ENCODE peak calls at places on chromosomes 6 and 20, in nine cellular contexts. T is IMR-90; L is PC-3; D is left lung; H is ascending aorta; C is breast epithelium; E is cardiac muscle cell; G is CD8-positive, alpha-beta T cell; P is upper lobe of left lung. K is an unnamed sample.

GRCh38 chr6:7541175-7542064 is at the start of gene DSP:
- DNase-seq in C (peak; percentile 85), G (no peak), T (no peak), D (peak; percentile 88), P (peak; percentile 92), H (no peak), E (peak; percentile 91), L (peak; percentile 86), K (no peak)

GRCh38 chr6:27836783-27837635 is 75.2 kb downstream of the OR2B2 start:
- DNase-seq in G (peak; percentile 72), P (no peak), H (peak; percentile 77), T (peak; percentile 87), L (peak; percentile 76), D (no peak), E (peak; percentile 83), C (no peak), K (peak; percentile 50)

GRCh38 chr6:35728663-35729348 is 8.0 kb upstream of the ARMC12 start:
- DNase-seq in H (peak; percentile 73), D (peak; percentile 87), T (no peak), C (peak; percentile 91), G (peak; percentile 65), E (no peak), P (no peak), L (no peak), K (no peak)

GRCh38 chr6:99270030-99270429 is 79.4 kb downstream of the FAXC start:
- DNase-seq in G (no peak), C (no peak), H (no peak), E (no peak), P (no peak), D (no peak), L (no peak), T (no peak), K (no peak)

GRCh38 chr6:37624606-37625574 is 72.8 kb downstream of the MDGA1 start:
- DNase-seq in L (peak; percentile 67), C (no peak), E (no peak), D (peak; percentile 90), H (no peak), T (no peak), G (no peak), P (peak; percentile 94), K (no peak)

GRCh38 chr6:7143161-7143974 is 35.6 kb downstream of the RREB1 start:
- DNase-seq in T (no peak), E (no peak), G (no peak), P (no peak), C (no peak), H (no peak), L (no peak), D (no peak), K (no peak)

GRCh38 chr6:139291813-139292619 is at the start of gene TXLNB:
- DNase-seq in H (peak; percentile 84), C (peak; percentile 57), D (peak; percentile 87), T (peak; percentile 87), G (peak; percentile 85), L (no peak), P (peak; percentile 91), E (peak; percentile 31), K (peak; percentile 48)

GRCh38 chr6:127690092-127690491 is 113.1 kb downstream of the C6orf58 start:
- DNase-seq in L (peak; percentile 40), H (no peak), T (peak; percentile 28), G (no peak), P (no peak), D (no peak), C (no peak), E (peak; percentile 18), K (no peak)

GRCh38 chr6:3913077-3913957 is 64.1 kb downstream of the FAM50B start:
- DNase-seq in T (peak; percentile 99), P (no peak), L (peak; percentile 99), C (no peak), H (peak; percentile 91), D (no peak), E (no peak), G (no peak), K (peak; percentile 98)

GRCh38 chr6:139833592-139833991 is 459.1 kb upstream of the CITED2 start:
- DNase-seq in C (no peak), D (no peak), P (no peak), H (no peak), E (no peak), T (no peak), L (no peak), G (no peak), K (no peak)

GRCh38 chr6:90284236-90284744 is 12.4 kb downstream of the BACH2 start:
- DNase-seq in H (peak; percentile 69), G (peak; percentile 54), P (no peak), T (peak; percentile 95), D (no peak), C (no peak), L (peak; percentile 90), E (no peak), K (peak; percentile 40)

GRCh38 chr6:168956884-168957730 is 296.5 kb downstream of the THBS2 start:
- DNase-seq in C (no peak), T (peak; percentile 80), G (peak; percentile 43), E (peak; percentile 71), P (peak; percentile 37), H (peak; percentile 77), L (peak; percentile 58), D (peak; percentile 78), K (peak; percentile 49)

GRCh38 chr20:64079273-64080012 is at the start of gene RGS19:
- DNase-seq in G (peak; percentile 65), H (peak; percentile 83), P (peak; percentile 97), E (peak; percentile 86), T (peak; percentile 64), C (no peak), D (peak; percentile 96), L (peak; percentile 86), K (peak; percentile 7)

GRCh38 chr20:50678213-50678898 is 13.0 kb downstream of the RIPOR3 start:
- DNase-seq in P (no peak), T (no peak), D (no peak), H (no peak), C (no peak), G (no peak), L (peak; percentile 29), E (no peak), K (no peak)

GRCh38 chr20:32468860-32469259 is 110.7 kb downstream of the ASXL1 start:
- DNase-seq in C (no peak), G (no peak), E (no peak), H (no peak), P (no peak), D (peak; percentile 23), T (no peak), L (no peak), K (no peak)

GRCh38 chr20:32468313-32468640 is 110.1 kb downstream of the ASXL1 start:
- DNase-seq in H (no peak), P (no peak), T (no peak), L (no peak), E (no peak), D (peak; percentile 39), G (no peak), C (no peak), K (no peak)

GRCh38 chr20:32466739-32467505 is 108.8 kb downstream of the ASXL1 start:
- DNase-seq in H (no peak), D (no peak), E (no peak), P (no peak), L (no peak), T (no peak), C (no peak), G (no peak), K (no peak)

GRCh38 chr20:32465092-32465900 is 107.2 kb downstream of the ASXL1 start:
- DNase-seq in H (no peak), E (no peak), D (peak; percentile 91), L (no peak), T (peak; percentile 92), P (peak; percentile 59), G (no peak), C (peak; percentile 79), K (no peak)

GRCh38 chr20:32467506-32468312 is 109.6 kb downstream of the ASXL1 start:
- DNase-seq in T (no peak), C (no peak), D (peak; percentile 67), G (no peak), L (no peak), E (no peak), H (no peak), P (peak; percentile 57), K (no peak)
- TF ChIP-seq CTCF in T (no peak), C (no peak), D (no peak), G (no peak), L (no peak), E (no peak), H (no peak), P (no peak), K (no peak)

DNA sequence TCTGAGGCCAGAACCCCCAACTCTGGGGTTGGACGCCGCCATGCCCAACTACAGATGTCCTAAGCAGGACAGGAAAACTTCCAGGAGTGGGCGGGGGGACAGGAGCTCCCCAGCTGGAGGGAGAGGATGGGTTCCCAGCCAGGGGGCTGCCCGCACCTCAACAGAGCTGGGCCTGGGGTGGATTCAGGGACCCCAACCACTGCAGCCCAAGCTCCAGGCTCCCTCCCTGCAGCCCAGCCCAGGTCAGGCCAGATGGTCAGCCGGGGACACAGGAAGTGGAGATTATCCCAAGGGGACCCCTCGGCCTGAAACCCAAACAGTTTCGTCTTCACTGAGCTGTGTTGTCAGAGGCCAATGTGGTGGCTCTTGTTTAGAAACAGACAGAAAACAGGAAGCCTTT is 9.4 kb downstream of the LAMA5 start:
- DNase-seq in T (no peak), G (no peak), D (peak; percentile 41), L (no peak), C (no peak), E (no peak), H (no peak), P (peak; percentile 48), K (no peak)
- H3K4me3 ChIP-seq in T (no peak overlapping the region), G (no peak overlapping the region), D (no peak overlapping the region), L (peak overlapping the region; percentile 39), C (peak overlapping the region; percentile 51), E (no peak overlapping the region), H (peak overlapping the region; percentile 60), P (peak overlapping the region; percentile 31), K (no peak overlapping the region)

GRCh38 chr20:59684685-59685212 is 80.4 kb downstream of the PHACTR3 start:
- DNase-seq in H (no peak), P (no peak), E (no peak), D (no peak), T (no peak), L (no peak), C (no peak), G (no peak), K (no peak)
- H3K27me3 ChIP-seq in H (no peaks in the 10 kb centered on the region), P (no peaks in the 10 kb centered on the region), E (no peaks in the 10 kb centered on the region), D (no peaks in the 10 kb centered on the region), T (no peaks in the 10 kb centered on the region), L (peaks cover 64% of the 10 kb centered on the region), C (peaks cover 6% of the 10 kb centered on the region), G (no peaks in the 10 kb centered on the region), K (no peaks in the 10 kb centered on the region)

GRCh38 chr6:154732538-154732823 is 735 bp upstream of the SCAF8 start:
- DNase-seq in L (peak; percentile 64), E (no peak), T (no peak), C (no peak), P (no peak), G (no peak), H (no peak), D (no peak), K (no peak)

GRCh38 chr6:154736613-154737259 is 3.5 kb downstream of the SCAF8 start:
- DNase-seq in T (no peak), G (no peak), D (no peak), L (no peak), H (no peak), P (no peak), E (no peak), C (no peak), K (no peak)

GRCh38 chr6:154733610-154734379 is 579 bp downstream of the SCAF8 start:
- DNase-seq in H (peak; percentile 98), P (peak; percentile 96), E (peak; percentile 98), L (peak; percentile 93), C (peak; percentile 97), T (peak; percentile 97), G (peak; percentile 90), D (peak; percentile 99), K (peak; percentile 80)

GRCh38 chr6:154731296-154732218 is 1.7 kb upstream of the SCAF8 start:
- DNase-seq in P (peak; percentile 48), D (no peak), T (no peak), H (no peak), L (peak; percentile 5), E (no peak), C (no peak), G (no peak), K (no peak)

GRCh38 chr6:154732824-154733609 is at the start of gene SCAF8:
- DNase-seq in E (peak; percentile 92), G (peak; percentile 80), C (peak; percentile 77), T (peak; percentile 69), L (peak; percentile 83), H (peak; percentile 88), P (peak; percentile 98), D (peak; percentile 98), K (no peak)
- TF ChIP-seq CTCF in E (peak; percentile 61), G (peak; percentile 80), C (no peak), T (peak; percentile 92), L (peak; percentile 59), H (peak; percentile 70), P (peak; percentile 96), D (peak; percentile 83), K (peak; percentile 48)